ENCODE peak calls at places on chromosomes 1 and 21, in nine cellular contexts. Y is HT1080, D is iris pigment epithelial cell, S is ACHN, G is Ammon's horn, B is COR-L47, T is heart left ventricle, Q is stomach, H is AG09309. K is an unnamed sample.

GRCh38 chr1:37932759-37933158 is 14.1 kb downstream of the INPP5B start:
- DNase-seq in Y (peak), D (peak), S (peak), G (no peak), B (no peak), T (no peak), Q (no peak), H (peak), K (no peak)

GRCh38 chr1:9852004-9852403 is 28.2 kb upstream of the CLSTN1 start:
- DNase-seq in Y (no peak), D (no peak), S (no peak), G (no peak), B (no peak), T (no peak), Q (no peak), H (no peak), K (no peak)

GRCh38 chr1:7648761-7649384 is 122.2 kb upstream of the VAMP3 start:
- DNase-seq in Y (no peak), D (peak), S (no peak), G (no peak), B (no peak), T (no peak), Q (peak), H (no peak), K (peak)

GRCh38 chr1:45846931-45847330 is 43.5 kb downstream of the MAST2 start:
- DNase-seq in Y (peak), D (peak), S (no peak), G (no peak), B (no peak), T (no peak), Q (no peak), H (peak), K (no peak)

GRCh38 chr1:240946926-240947325 is 335.0 kb upstream of the GREM2 start:
- DNase-seq in Y (peak), D (peak), S (peak), G (peak), B (peak), T (no peak), Q (no peak), H (peak), K (peak)

GRCh38 chr1:182752827-182753104 is 36.8 kb upstream of the NPL start:
- DNase-seq in Y (no peak), D (no peak), S (no peak), G (no peak), B (no peak), T (no peak), Q (no peak), H (no peak), K (no peak)

GRCh38 chr1:175508320-175509110 is 234.9 kb downstream of the TNR start:
- DNase-seq in Y (peak), D (peak), S (no peak), G (no peak), B (no peak), T (no peak), Q (no peak), H (no peak), K (no peak)

GRCh38 chr1:224637510-224637909 is 21.4 kb downstream of the CNIH3 start:
- DNase-seq in Y (peak), D (peak), S (no peak), G (no peak), B (no peak), T (no peak), Q (no peak), H (peak), K (no peak)

GRCh38 chr1:240823357-240823756 is 211.4 kb upstream of the GREM2 start:
- DNase-seq in Y (no peak), D (no peak), S (no peak), G (no peak), B (no peak), T (no peak), Q (no peak), H (no peak), K (no peak)

GRCh38 chr1:53344921-53345838 is 17.3 kb upstream of the LRP8 start:
- DNase-seq in Y (no peak), D (no peak), S (no peak), G (no peak), B (no peak), T (peak), Q (peak), H (no peak), K (no peak)

GRCh38 chr1:184889183-184889582 is 85.1 kb downstream of the NIBAN1 start:
- DNase-seq in Y (no peak), D (no peak), S (no peak), G (peak), B (no peak), T (no peak), Q (no peak), H (no peak), K (no peak)

GRCh38 chr1:50930965-50931737 is 28.9 kb downstream of the FAF1 start:
- DNase-seq in Y (no peak), D (peak), S (no peak), G (no peak), B (no peak), T (no peak), Q (no peak), H (no peak), K (no peak)

GRCh38 chr1:204258213-204259115 is 44.7 kb upstream of the GOLT1A start:
- DNase-seq in Y (peak), D (peak), S (peak), G (peak), B (peak), T (peak), Q (peak), H (no peak), K (peak)

GRCh38 chr1:63087966-63088365 is 234.4 kb upstream of the FOXD3 start:
- DNase-seq in Y (no peak), D (no peak), S (no peak), G (peak), B (peak), T (no peak), Q (no peak), H (no peak), K (no peak)

GRCh38 chr21:31283025-31283424 is 61.0 kb downstream of the TIAM1 start:
- DNase-seq in Y (no peak), D (no peak), S (no peak), G (no peak), B (no peak), T (no peak), Q (peak), H (no peak), K (no peak)

GRCh38 chr1:116471241-116471640 is 98.2 kb downstream of the ATP1A1 start:
- DNase-seq in Y (no peak), D (no peak), S (no peak), G (peak), B (no peak), T (no peak), Q (no peak), H (no peak), K (no peak)

GRCh38 chr1:2126331-2127180 is 68.0 kb downstream of the FAAP20 start:
- DNase-seq in Y (no peak), D (no peak), S (no peak), G (no peak), B (no peak), T (no peak), Q (no peak), H (no peak), K (no peak)

GRCh38 chr1:230864441-230864840 is 3.9 kb downstream of the C1orf198 start:
- DNase-seq in Y (no peak), D (no peak), S (no peak), G (peak), B (no peak), T (no peak), Q (no peak), H (no peak), K (no peak)

GRCh38 chr1:31183927-31184554 is 55.6 kb downstream of the NKAIN1 start:
- DNase-seq in Y (no peak), D (peak), S (peak), G (peak), B (peak), T (no peak), Q (peak), H (no peak), K (peak)

K was measured in prostate gland.